ENCODE peak calls at places on chromosomes 7 and 10, in ten cellular contexts. D is A549, W is neural progenitor cell, E is colonic mucosa, A is adrenal gland, F is pancreas, G is sigmoid colon, R is tibial artery, L is H1, B is fibroblast of lung. Q is an unnamed sample.
A peak's percentile ranks its signal among the peaks of the same experiment; 100 is the strongest.

GRCh38 chr10:58995058-58995596 is 181.3 kb upstream of the PHYHIPL start:
- DNase-seq in D (no peak), W (no peak), E (no peak), A (no peak), F (no peak), G (no peak), R (no peak), L (no peak), B (no peak), Q (no peak)

GRCh38 chr7:41699532-41699931 is 3.4 kb downstream of the INHBA start:
- DNase-seq in D (no peak), W (peak; percentile 65), E (no peak), A (no peak), F (no peak), G (no peak), R (no peak), L (peak; percentile 55), B (no peak), Q (no peak)

GRCh38 chr10:121530481-121531075 is 67.7 kb downstream of the FGFR2 start:
- DNase-seq in D (no peak), W (no peak), E (no peak), A (no peak), F (no peak), G (no peak), R (no peak), L (no peak), B (no peak), Q (no peak)

GRCh38 chr7:97078023-97078988 is 39.2 kb upstream of the SDHAF3 start:
- DNase-seq in D (no peak), W (no peak), E (no peak), A (no peak), F (no peak), G (no peak), R (no peak), L (no peak), B (no peak), Q (no peak)

GRCh38 chr10:80462986-80463741 is 9.1 kb downstream of the TSPAN14 start:
- DNase-seq in D (no peak), W (no peak), E (no peak), A (no peak), F (no peak), G (peak; percentile 59), R (no peak), L (no peak), B (peak; percentile 51), Q (no peak)

GRCh38 chr10:31099664-31100063 is 68.0 kb upstream of the ZNF438 start:
- DNase-seq in D (peak; percentile 50), W (no peak), E (peak; percentile 67), A (no peak), F (peak; percentile 54), G (no peak), R (no peak), L (peak; percentile 31), B (no peak), Q (peak; percentile 62)

GRCh38 chr10:1526427-1527055 is 210.8 kb downstream of the ADARB2 start:
- DNase-seq in D (no peak), W (no peak), E (no peak), A (no peak), F (no peak), G (peak; percentile 44), R (no peak), L (no peak), B (no peak), Q (no peak)

GRCh38 chr10:118971187-118971586 is 58.3 kb upstream of the NANOS1 start:
- DNase-seq in D (no peak), W (no peak), E (no peak), A (peak; percentile 30), F (no peak), G (no peak), R (no peak), L (no peak), B (no peak), Q (no peak)

GRCh38 chr7:24702674-24703235 is 54.5 kb downstream of the GSDME start:
- DNase-seq in D (no peak), W (no peak), E (no peak), A (no peak), F (no peak), G (no peak), R (no peak), L (peak; percentile 34), B (no peak), Q (no peak)

GRCh38 chr10:95925033-95925432 is 17.3 kb downstream of the CC2D2B start:
- DNase-seq in D (no peak), W (no peak), E (no peak), A (no peak), F (no peak), G (no peak), R (no peak), L (no peak), B (no peak), Q (no peak)

GRCh38 chr7:1889556-1890181 is 219.6 kb downstream of the ELFN1 start:
- DNase-seq in D (no peak), W (no peak), E (no peak), A (no peak), F (no peak), G (no peak), R (no peak), L (no peak), B (peak; percentile 67), Q (no peak)

GRCh38 chr10:125641398-125641797 is 41.6 kb downstream of the TEX36 start:
- DNase-seq in D (no peak), W (no peak), E (no peak), A (no peak), F (no peak), G (no peak), R (no peak), L (no peak), B (no peak), Q (no peak)

GRCh38 chr10:33142290-33142689 is 184.3 kb upstream of the ITGB1 start:
- DNase-seq in D (no peak), W (no peak), E (no peak), A (no peak), F (no peak), G (no peak), R (no peak), L (no peak), B (no peak), Q (no peak)

GRCh38 chr7:33578166-33578565 is 327.2 kb upstream of the BMPER start:
- DNase-seq in D (no peak), W (no peak), E (no peak), A (no peak), F (no peak), G (no peak), R (no peak), L (no peak), B (no peak), Q (no peak)

GRCh38 chr7:78770422-78771410 is 682.8 kb downstream of the MAGI2 start:
- DNase-seq in D (no peak), W (peak; percentile 37), E (no peak), A (no peak), F (peak; percentile 26), G (no peak), R (no peak), L (peak; percentile 66), B (peak; percentile 59), Q (no peak)
- H3K4me3 ChIP-seq in D (no peak overlapping the region), W (peak overlapping the region; percentile 53), E (no peak overlapping the region), A (no peak overlapping the region), F (no peak overlapping the region), G (peak overlapping the region; percentile 41), R (peak overlapping the region; percentile 47), L (peak overlapping the region; percentile 75), B (peak overlapping the region; percentile 15), Q (no peak overlapping the region)

GRCh38 chr7:153088601-153089000 is 329.0 kb downstream of the ACTR3B start:
- DNase-seq in D (no peak), W (no peak), E (no peak), A (no peak), F (no peak), G (no peak), R (no peak), L (no peak), B (no peak), Q (no peak)

GRCh38 chr7:153090209-153090608 is 330.7 kb downstream of the ACTR3B start:
- DNase-seq in D (no peak), W (no peak), E (no peak), A (no peak), F (no peak), G (no peak), R (no peak), L (no peak), B (no peak), Q (no peak)

GRCh38 chr7:153091477-153091876 is 331.9 kb downstream of the ACTR3B start:
- DNase-seq in D (no peak), W (no peak), E (no peak), A (no peak), F (no peak), G (no peak), R (no peak), L (no peak), B (no peak), Q (no peak)

GRCh38 chr7:153087498-153087897 is 327.9 kb downstream of the ACTR3B start:
- DNase-seq in D (no peak), W (no peak), E (no peak), A (no peak), F (no peak), G (no peak), R (no peak), L (no peak), B (no peak), Q (no peak)

DNA sequence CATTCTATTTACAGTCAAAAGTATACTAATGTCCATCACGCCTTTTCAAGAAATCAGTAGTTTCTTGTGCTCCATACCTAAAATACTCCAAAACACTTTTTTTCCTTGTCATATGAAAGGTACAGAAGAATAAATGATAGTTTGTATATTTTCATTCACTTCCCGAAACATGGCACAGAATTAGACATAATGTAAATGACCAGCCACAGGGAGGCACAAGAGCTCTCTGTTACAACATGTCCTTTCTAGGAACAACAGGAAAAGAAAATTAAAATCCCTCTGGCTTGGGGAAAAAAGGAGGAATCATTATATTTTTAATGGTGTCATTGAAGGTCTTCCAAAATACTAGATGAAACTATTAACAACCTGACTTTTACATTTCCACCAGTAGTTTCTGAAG is 331.2 kb downstream of the ACTR3B start:
- DNase-seq in D (no peak), W (no peak), E (no peak), A (no peak), F (no peak), G (no peak), R (no peak), L (no peak), B (no peak), Q (no peak)
- TF ChIP-seq CTCF in D (peak; percentile 11), W (peak; percentile 31), E (no peak), A (no peak), F (no peak), G (no peak), R (no peak), L (no peak), B (no peak), Q (no peak)

GRCh38 chr7:130987092-130987491 is 253.1 kb upstream of the KLF14 start:
- DNase-seq in D (peak; percentile 53), W (no peak), E (no peak), A (no peak), F (no peak), G (no peak), R (no peak), L (no peak), B (no peak), Q (no peak)
- H3K4me1 ChIP-seq in D (peaks cover 72% of the 10 kb centered on the region), W (no peaks in the 10 kb centered on the region), E (peaks cover 7% of the 10 kb centered on the region), A (peaks cover 85% of the 10 kb centered on the region), F (peaks cover 12% of the 10 kb centered on the region), G (peaks cover 73% of the 10 kb centered on the region), R (peaks cover 76% of the 10 kb centered on the region), L (no peaks in the 10 kb centered on the region), B (peaks cover 11% of the 10 kb centered on the region), Q (peaks cover 21% of the 10 kb centered on the region)

GRCh38 chr7:140638311-140638791 is 2.3 kb downstream of the DENND2A start:
- DNase-seq in D (peak; percentile 55), W (peak; percentile 63), E (no peak), A (no peak), F (no peak), G (peak; percentile 87), R (peak; percentile 62), L (peak; percentile 54), B (peak; percentile 77), Q (no peak)
- H3K4me3 ChIP-seq in D (no peak overlapping the region), W (no peak overlapping the region), E (no peak overlapping the region), A (no peak overlapping the region), F (no peak overlapping the region), G (peak overlapping the region; percentile 70), R (no peak overlapping the region), L (no peak overlapping the region), B (peak overlapping the region; percentile 83), Q (no peak overlapping the region)

Q was measured in mucosa of descending colon.